ENCODE peak calls at places on chromosomes 2 and 18, in eight cellular contexts. D is left ventricle myocardium inferior, H is breast epithelium, B is AG04450, U is endothelial cell of umbilical vein, C is cardiac muscle cell, J is brain microvascular endothelial cell, P is tibial nerve. W is an unnamed sample.

GRCh38 chr2:109470121-109470921 is 143.4 kb downstream of the SEPTIN10 start:
- DNase-seq in D (peak), H (no peak), B (no peak), U (peak), C (peak), J (peak), P (no peak), W (no peak)

GRCh38 chr18:12839526-12840196 is 44.4 kb downstream of the PTPN2 start:
- DNase-seq in D (no peak), H (no peak), B (no peak), U (no peak), C (peak), J (no peak), P (no peak), W (no peak)

GRCh38 chr2:182038579-182038978 is 52.9 kb downstream of the PPP1R1C start:
- DNase-seq in D (no peak), H (no peak), B (no peak), U (no peak), C (no peak), J (peak), P (no peak), W (no peak)

GRCh38 chr2:121860033-121860810 is 104.8 kb downstream of the TSN start:
- DNase-seq in D (no peak), H (no peak), B (peak), U (no peak), C (no peak), J (peak), P (no peak), W (no peak)

GRCh38 chr2:79711098-79711497 is 198.2 kb downstream of the CTNNA2 start:
- DNase-seq in D (no peak), H (no peak), B (no peak), U (no peak), C (no peak), J (no peak), P (no peak), W (no peak)

GRCh38 chr2:100610381-100610831 is 47.6 kb downstream of the PDCL3 start:
- DNase-seq in D (peak), H (peak), B (peak), U (peak), C (peak), J (peak), P (peak), W (peak)

GRCh38 chr2:74553892-74554820 is at the start of the genes DOK1 and LOXL3:
- DNase-seq in D (peak), H (peak), B (peak), U (peak), C (peak), J (peak), P (peak), W (peak)

GRCh38 chr2:85318222-85319182 is 9.3 kb downstream of the TGOLN2 start:
- DNase-seq in D (no peak), H (no peak), B (no peak), U (no peak), C (peak), J (peak), P (no peak), W (no peak)

GRCh38 chr2:121489944-121490585 is 40.6 kb upstream of the RNU4ATAC start:
- DNase-seq in D (no peak), H (no peak), B (no peak), U (no peak), C (no peak), J (no peak), P (no peak), W (no peak)

GRCh38 chr18:26362021-26362420 is 135.8 kb downstream of the TAF4B start:
- DNase-seq in D (no peak), H (no peak), B (no peak), U (no peak), C (no peak), J (no peak), P (no peak), W (no peak)

GRCh38 chr18:26356045-26356785 is 130.0 kb downstream of the TAF4B start:
- DNase-seq in D (no peak), H (no peak), B (no peak), U (no peak), C (no peak), J (no peak), P (no peak), W (no peak)

GRCh38 chr18:26357960-26358359 is 131.7 kb downstream of the TAF4B start:
- DNase-seq in D (no peak), H (no peak), B (no peak), U (no peak), C (no peak), J (no peak), P (no peak), W (no peak)
- TF ChIP-seq CTCF in D (no peak), H (no peak), B (no peak), U (no peak), C (no peak), J (no peak), P (no peak), W (no peak)

DNA sequence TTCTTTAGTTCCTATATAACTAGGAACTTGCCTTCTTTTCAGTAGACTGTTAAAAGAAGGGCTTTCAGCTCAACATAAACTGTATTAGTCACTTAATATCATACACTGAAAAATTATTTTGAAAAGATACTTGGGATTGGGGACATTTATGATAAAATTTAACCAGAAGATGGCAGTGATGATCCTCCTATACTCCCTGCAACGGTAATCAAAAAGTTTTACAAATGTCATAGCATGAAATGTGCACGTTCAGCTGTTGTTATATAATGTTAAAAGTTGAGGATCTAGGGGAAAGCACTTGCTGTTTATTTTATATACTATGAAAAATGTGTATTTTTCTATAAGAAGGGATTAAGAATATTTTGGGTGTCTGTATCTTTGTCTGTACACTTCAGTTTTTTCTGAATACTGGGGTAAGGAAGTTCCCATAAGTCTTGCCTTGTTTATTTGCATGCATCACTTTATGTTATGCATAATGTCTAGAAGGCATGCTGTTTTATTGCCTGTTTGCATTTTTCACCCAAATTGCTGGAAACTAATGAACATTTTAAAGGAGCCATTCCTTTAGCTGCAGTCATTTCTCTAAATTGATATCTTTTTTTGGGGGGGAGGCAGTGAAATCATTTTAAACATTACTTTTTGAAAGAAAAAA is 19.0 kb downstream of the DYNC1I2 start:
- DNase-seq in D (no peak), H (no peak), B (no peak), U (peak), C (peak), J (no peak), P (no peak), W (no peak)
- TF ChIP-seq CTCF in D (peak), H (peak), B (peak), U (peak), C (peak), J (peak), P (no peak), W (no peak)

DNA sequence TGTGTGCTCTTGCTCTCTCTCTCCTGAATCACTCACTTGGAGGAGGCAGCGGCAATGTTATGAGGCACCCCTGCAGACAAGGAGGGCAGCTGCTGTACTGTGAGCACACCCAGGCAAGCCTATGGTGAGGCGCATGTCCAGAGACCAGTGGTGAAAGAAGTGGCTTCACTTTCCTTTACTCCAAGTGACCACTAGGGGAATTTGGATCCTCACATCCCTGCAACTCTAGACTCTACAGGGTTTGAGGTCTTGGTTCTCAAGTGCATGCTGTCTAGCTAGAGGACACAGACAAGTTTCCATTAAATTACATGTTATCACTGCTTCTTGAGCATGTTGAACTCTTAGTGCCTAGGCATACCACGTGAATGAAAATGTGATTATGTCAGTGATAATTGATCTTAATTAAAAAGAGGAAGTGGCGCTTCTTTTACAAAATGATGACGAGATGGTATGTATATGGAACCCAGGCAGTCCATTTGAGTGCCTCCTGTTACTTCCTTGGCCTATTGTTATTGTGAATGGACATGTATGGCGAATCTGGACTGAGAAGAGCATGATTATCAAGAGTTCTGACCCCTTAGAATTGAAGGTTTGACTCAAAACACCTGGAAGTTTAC is 181.0 kb upstream of the CDH2 start:
- DNase-seq in D (no peak), H (no peak), B (no peak), U (no peak), C (peak), J (no peak), P (no peak), W (no peak)
- TF ChIP-seq CTCF in D (peak), H (no peak), B (no peak), U (no peak), C (peak), J (peak), P (no peak), W (no peak)

GRCh38 chr2:20190862-20191713 is 33.8 kb downstream of the SDC1 start:
- DNase-seq in D (no peak), H (no peak), B (peak), U (peak), C (peak), J (no peak), P (no peak), W (no peak)
- TF ChIP-seq CTCF in D (no peak), H (no peak), B (peak), U (peak), C (peak), J (no peak), P (no peak), W (no peak)

GRCh38 chr2:29478641-29479040 is 363.4 kb downstream of the CLIP4 start:
- DNase-seq in D (no peak), H (no peak), B (no peak), U (no peak), C (no peak), J (no peak), P (no peak), W (no peak)
- TF ChIP-seq CTCF in D (no peak), H (no peak), B (no peak), U (no peak), C (no peak), J (no peak), P (no peak), W (no peak)

GRCh38 chr18:24795129-24795528 is 334.7 kb downstream of the HRH4 start:
- DNase-seq in D (no peak), H (no peak), B (no peak), U (no peak), C (no peak), J (no peak), P (no peak), W (no peak)
- TF ChIP-seq CTCF in D (no peak), H (no peak), B (no peak), U (no peak), C (no peak), J (no peak), P (no peak), W (no peak)

DNA sequence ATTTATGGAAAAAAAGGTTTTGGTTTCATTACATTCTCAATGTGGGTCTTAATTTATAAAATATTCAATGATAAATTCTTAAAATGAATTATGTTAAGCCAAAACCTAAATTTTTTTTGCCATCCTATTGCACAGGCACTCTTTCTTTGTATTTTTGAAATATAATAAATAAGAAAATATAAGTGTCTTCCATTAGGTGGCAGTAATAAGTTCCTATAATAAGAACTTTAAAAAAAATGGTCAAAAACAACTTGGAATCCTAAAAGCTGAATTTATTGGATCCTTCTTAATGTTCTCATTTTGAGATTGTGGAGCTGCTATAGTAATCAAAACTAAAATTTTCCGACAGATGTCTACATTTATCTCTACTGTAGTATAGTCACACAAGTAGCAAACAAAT is 5.7 kb downstream of the CALCRL start:
- DNase-seq in D (no peak), H (no peak), B (no peak), U (no peak), C (no peak), J (no peak), P (no peak), W (no peak)
- TF ChIP-seq CTCF in D (no peak), H (no peak), B (peak), U (no peak), C (no peak), J (peak), P (no peak), W (no peak)